ENCODE peak calls at places on chromosomes 12 and 14, in five cellular contexts. P is activated naive CD4-positive, alpha-beta T cell; J is hepatic stellate cell; X is RWPE2; D is KG1. T is an unnamed sample.

GRCh38 chr12:126342866-126343265 is 1277.6 kb downstream of the AACS start:
- DNase-seq in P (no peak), J (no peak), X (no peak), D (no peak), T (no peak)

GRCh38 chr12:20950248-20950647 is 139.7 kb downstream of the SLCO1B3 start:
- DNase-seq in P (no peak), J (peak), X (no peak), D (no peak), T (no peak)

GRCh38 chr12:88411689-88412088 is 168.6 kb downstream of the KITLG start:
- DNase-seq in P (no peak), J (no peak), X (no peak), D (no peak), T (no peak)

GRCh38 chr14:21092147-21093011 is 6.1 kb downstream of the ZNF219 start:
- DNase-seq in P (peak), J (peak), X (no peak), D (peak), T (no peak)

GRCh38 chr14:58563981-58564380 is 73.8 kb upstream of the DACT1 start:
- DNase-seq in P (no peak), J (no peak), X (no peak), D (no peak), T (no peak)

GRCh38 chr12:14777271-14777670 is 26.0 kb downstream of the WBP11 start:
- DNase-seq in P (no peak), J (no peak), X (no peak), D (no peak), T (no peak)

GRCh38 chr12:112978163-112979081 is at the start of gene OAS2:
- DNase-seq in P (peak), J (peak), X (no peak), D (peak), T (peak)

GRCh38 chr12:51917746-51918453 is 10.6 kb downstream of the ACVRL1 start:
- DNase-seq in P (no peak), J (no peak), X (no peak), D (no peak), T (no peak)

GRCh38 chr12:75479963-75480461 is 543 bp upstream of the GLIPR1 start:
- DNase-seq in P (no peak), J (no peak), X (no peak), D (no peak), T (no peak)

GRCh38 chr14:101815994-101816393 is 54.5 kb downstream of the PPP2R5C start:
- DNase-seq in P (no peak), J (no peak), X (no peak), D (no peak), T (no peak)

GRCh38 chr12:62537544-62537943 is 70.9 kb downstream of the MON2 start:
- DNase-seq in P (no peak), J (peak), X (no peak), D (no peak), T (peak)

GRCh38 chr14:22471545-22472121 is 117.4 kb downstream of the DAD1 start:
- DNase-seq in P (no peak), J (peak), X (no peak), D (no peak), T (no peak)

GRCh38 chr12:61923152-61923551 is 337.1 kb upstream of the USP15 start:
- DNase-seq in P (no peak), J (no peak), X (no peak), D (no peak), T (no peak)

GRCh38 chr14:52044791-52045522 is 23.9 kb downstream of the NID2 start:
- DNase-seq in P (no peak), J (peak), X (no peak), D (no peak), T (peak)

GRCh38 chr12:24496755-24497154 is 452.1 kb downstream of the BCAT1 start:
- DNase-seq in P (no peak), J (peak), X (no peak), D (no peak), T (no peak)

GRCh38 chr14:80764496-80764895 is 177.0 kb downstream of the CEP128 start:
- DNase-seq in P (no peak), J (no peak), X (no peak), D (no peak), T (no peak)

GRCh38 chr12:52285172-52285745 is 6.1 kb downstream of the KRT81 start:
- DNase-seq in P (no peak), J (no peak), X (no peak), D (no peak), T (no peak)

GRCh38 chr14:68741481-68741799 is 51.4 kb downstream of the ZFP36L1 start:
- DNase-seq in P (no peak), J (no peak), X (no peak), D (no peak), T (no peak)

GRCh38 chr14:35789651-35790050 is 19.4 kb downstream of the RALGAPA1 start:
- DNase-seq in P (no peak), J (no peak), X (no peak), D (no peak), T (no peak)

GRCh38 chr14:100030441-100031153 is 34.6 kb upstream of the EVL start:
- DNase-seq in P (no peak), J (peak), X (no peak), D (no peak), T (peak)

GRCh38 chr14:60512952-60513554 is 4.1 kb downstream of the SIX6 start:
- DNase-seq in P (no peak), J (no peak), X (no peak), D (no peak), T (no peak)